ENCODE peak calls at places on chromosomes 2 and 18, in six cellular contexts. H is trophoblast cell, B is IMR-90, U is H9, O is H1, I is mesenchymal stem cell. V is an unnamed sample.
A peak's percentile ranks its signal among the peaks of the same experiment; 100 is the strongest.

GRCh38 chr18:53862921-53863320 is 361.5 kb downstream of the MBD2 start:
- DNase-seq in H (no peak), B (no peak), U (no peak), O (no peak), I (no peak), V (no peak)

GRCh38 chr2:144137705-144138428 is 382.1 kb downstream of the ZEB2 start:
- DNase-seq in H (peak; percentile 3), B (peak; percentile 84), U (no peak), O (no peak), I (peak; percentile 81), V (peak; percentile 32)

GRCh38 chr2:231379266-231380215 is 16.0 kb upstream of the B3GNT7 start:
- DNase-seq in H (peak; percentile 89), B (no peak), U (no peak), O (no peak), I (no peak), V (no peak)

GRCh38 chr18:53747761-53748160 is 476.7 kb downstream of the MBD2 start:
- DNase-seq in H (no peak), B (no peak), U (no peak), O (no peak), I (no peak), V (no peak)

GRCh38 chr2:232133078-232133477 is 171.6 kb downstream of the DIS3L2 start:
- DNase-seq in H (peak; percentile 5), B (no peak), U (no peak), O (no peak), I (peak; percentile 10), V (no peak)

GRCh38 chr18:14085770-14086458 is 46.3 kb downstream of the ZNF519 start:
- DNase-seq in H (no peak), B (no peak), U (no peak), O (no peak), I (no peak), V (no peak)

GRCh38 chr2:29212009-29212408 is 96.8 kb downstream of the CLIP4 start:
- DNase-seq in H (peak; percentile 44), B (no peak), U (peak; percentile 29), O (no peak), I (peak; percentile 14), V (no peak)

GRCh38 chr2:60100034-60100433 is 453.4 kb downstream of the BCL11A start:
- DNase-seq in H (no peak), B (no peak), U (no peak), O (no peak), I (no peak), V (no peak)

GRCh38 chr2:68252407-68253210 is at the start of gene PPP3R1:
- DNase-seq in H (peak; percentile 94), B (peak; percentile 96), U (peak; percentile 96), O (peak; percentile 84), I (peak; percentile 96), V (peak; percentile 91)

GRCh38 chr2:218397502-218398436 is 1.9 kb upstream of the CTDSP1 start:
- DNase-seq in H (peak; percentile 99), B (peak; percentile 60), U (peak; percentile 66), O (no peak), I (peak; percentile 91), V (peak; percentile 23)

GRCh38 chr2:45009303-45009927 is at the start of gene SIX2:
- DNase-seq in H (peak; percentile 73), B (peak; percentile 72), U (peak; percentile 98), O (peak; percentile 93), I (peak; percentile 78), V (peak; percentile 98)

GRCh38 chr2:35741556-35741955 is 614.0 kb upstream of the CRIM1 start:
- DNase-seq in H (peak; percentile 12), B (no peak), U (no peak), O (no peak), I (peak; percentile 33), V (no peak)
- H4K91ac ChIP-seq in H (no peak overlapping the region), B (no peak overlapping the region), U (no peak overlapping the region), O (no peak overlapping the region), I (no peak overlapping the region), V (no peak overlapping the region)

GRCh38 chr2:159285433-159285832 is 1.1 kb downstream of the WDSUB1 start:
- DNase-seq in H (no peak), B (no peak), U (no peak), O (no peak), I (no peak), V (no peak)

GRCh38 chr2:159283529-159283928 is 3.0 kb downstream of the WDSUB1 start:
- DNase-seq in H (no peak), B (no peak), U (no peak), O (no peak), I (no peak), V (no peak)

GRCh38 chr2:159287733-159288132 is 1.2 kb upstream of the WDSUB1 start:
- DNase-seq in H (no peak), B (no peak), U (no peak), O (no peak), I (no peak), V (no peak)

GRCh38 chr2:159285929-159286708 is at the start of gene WDSUB1:
- DNase-seq in H (peak; percentile 58), B (peak; percentile 71), U (peak; percentile 74), O (no peak), I (peak; percentile 86), V (peak; percentile 50)

DNA sequence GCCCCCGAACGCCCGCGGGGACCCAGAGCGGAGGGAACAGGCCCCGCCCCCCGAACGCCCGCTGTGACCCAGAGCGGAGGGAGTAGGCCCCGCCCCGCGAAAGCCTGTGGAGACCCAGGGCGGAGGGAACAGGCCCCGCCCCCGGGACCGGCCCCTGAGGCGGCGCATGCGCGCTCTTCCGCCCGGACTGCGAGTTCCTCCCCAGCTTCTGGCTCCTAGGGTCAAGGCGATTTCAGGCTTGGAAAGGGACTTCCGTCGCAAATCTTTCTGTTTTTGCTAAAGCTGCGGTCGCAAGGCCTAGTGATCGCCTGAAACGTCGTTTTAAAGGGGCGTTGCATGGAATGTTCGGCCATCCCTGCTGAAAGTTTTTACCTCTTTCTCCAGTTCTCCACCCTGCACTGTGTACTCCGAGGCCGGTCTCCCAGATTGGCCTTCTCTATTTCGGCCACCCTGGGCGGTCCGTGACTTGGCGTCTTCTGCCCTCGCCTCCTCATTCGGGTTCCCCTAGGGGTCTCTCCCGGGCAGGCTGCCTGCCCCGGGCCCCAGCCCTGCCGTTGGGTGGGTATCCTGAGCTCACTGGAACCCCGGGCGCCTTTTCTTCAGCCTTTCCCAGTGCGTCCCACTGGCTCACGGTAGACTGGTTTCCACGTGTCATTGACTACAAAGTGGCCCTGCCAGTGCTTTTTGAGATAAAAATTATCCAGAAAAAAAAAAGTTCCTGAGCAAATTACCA is 372 bp upstream of the WDSUB1 start:
- DNase-seq in H (peak; percentile 100), B (peak; percentile 89), U (peak; percentile 97), O (peak; percentile 95), I (peak; percentile 95), V (peak; percentile 97)
- H3K4me1 ChIP-seq in H (peaks cover 4% of the 10 kb centered on the region), B (peaks cover 5% of the 10 kb centered on the region), U (no peaks in the 10 kb centered on the region), O (no peaks in the 10 kb centered on the region), I (peaks cover 4% of the 10 kb centered on the region), V (no peaks in the 10 kb centered on the region)

GRCh38 chr2:101551489-101551888 is 76.6 kb upstream of the RFX8 start:
- DNase-seq in H (no peak), B (no peak), U (no peak), O (no peak), I (no peak), V (no peak)
- H2AFZ ChIP-seq in H (no peak overlapping the region), B (no peak overlapping the region), U (no peak overlapping the region), O (no peak overlapping the region), I (no peak overlapping the region), V (no peak overlapping the region)

DNA sequence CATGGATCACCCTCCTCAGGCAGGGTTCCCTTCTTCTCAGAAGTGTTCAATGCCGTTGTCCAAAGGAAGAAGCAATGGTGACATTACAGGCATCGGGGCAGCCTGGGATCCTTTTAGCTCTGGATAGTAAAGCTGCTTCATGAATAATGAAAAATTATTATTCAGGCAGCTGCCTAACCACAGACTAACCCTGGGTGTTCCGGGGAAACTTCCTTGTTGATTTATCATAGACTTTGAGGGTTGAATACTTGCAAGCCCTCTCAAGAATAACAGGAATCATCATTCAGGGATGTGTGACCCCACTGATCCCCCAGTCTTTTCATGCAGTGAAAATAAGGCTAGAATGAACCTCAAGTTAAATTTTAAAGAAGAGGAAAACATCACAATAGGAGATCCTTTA is 419.4 kb downstream of the MEIS1 start:
- DNase-seq in H (no peak), B (peak; percentile 62), U (no peak), O (no peak), I (no peak), V (no peak)
- H4K91ac ChIP-seq in H (no peak overlapping the region), B (peak overlapping the region; percentile 46), U (no peak overlapping the region), O (no peak overlapping the region), I (no peak overlapping the region), V (no peak overlapping the region)

GRCh38 chr2:174585111-174585510 is 12.5 kb downstream of the WIPF1 start:
- DNase-seq in H (no peak), B (peak; percentile 54), U (no peak), O (no peak), I (peak; percentile 69), V (no peak)
- H3K4me1 ChIP-seq in H (peaks cover 25% of the 10 kb centered on the region), B (peaks cover 20% of the 10 kb centered on the region), U (peaks cover 13% of the 10 kb centered on the region), O (peaks cover 2% of the 10 kb centered on the region), I (peaks cover 7% of the 10 kb centered on the region), V (peaks cover 10% of the 10 kb centered on the region)

GRCh38 chr2:45342-46130 is 769 bp downstream of the FAM110C start:
- DNase-seq in H (no peak), B (no peak), U (peak; percentile 37), O (no peak), I (no peak), V (no peak)
- H2AFZ ChIP-seq in H (peak overlapping the region; percentile 94), B (no peak overlapping the region), U (no peak overlapping the region), O (no peak overlapping the region), I (no peak overlapping the region), V (peak overlapping the region; percentile 90)

GRCh38 chr2:10909996-10910341 is 1.8 kb upstream of the KCNF1 start:
- DNase-seq in H (no peak), B (no peak), U (peak; percentile 25), O (no peak), I (no peak), V (no peak)
- H4K91ac ChIP-seq in H (no peak overlapping the region), B (no peak overlapping the region), U (no peak overlapping the region), O (no peak overlapping the region), I (no peak overlapping the region), V (no peak overlapping the region)

GRCh38 chr2:86193901-86194567 is 1.2 kb downstream of the IMMT start:
- DNase-seq in H (peak; percentile 36), B (no peak), U (no peak), O (no peak), I (peak; percentile 48), V (no peak)
- H3K4me1 ChIP-seq in H (peaks cover 5% of the 10 kb centered on the region), B (peaks cover 6% of the 10 kb centered on the region), U (no peaks in the 10 kb centered on the region), O (no peaks in the 10 kb centered on the region), I (peaks cover 9% of the 10 kb centered on the region), V (peaks cover 5% of the 10 kb centered on the region)

DNA sequence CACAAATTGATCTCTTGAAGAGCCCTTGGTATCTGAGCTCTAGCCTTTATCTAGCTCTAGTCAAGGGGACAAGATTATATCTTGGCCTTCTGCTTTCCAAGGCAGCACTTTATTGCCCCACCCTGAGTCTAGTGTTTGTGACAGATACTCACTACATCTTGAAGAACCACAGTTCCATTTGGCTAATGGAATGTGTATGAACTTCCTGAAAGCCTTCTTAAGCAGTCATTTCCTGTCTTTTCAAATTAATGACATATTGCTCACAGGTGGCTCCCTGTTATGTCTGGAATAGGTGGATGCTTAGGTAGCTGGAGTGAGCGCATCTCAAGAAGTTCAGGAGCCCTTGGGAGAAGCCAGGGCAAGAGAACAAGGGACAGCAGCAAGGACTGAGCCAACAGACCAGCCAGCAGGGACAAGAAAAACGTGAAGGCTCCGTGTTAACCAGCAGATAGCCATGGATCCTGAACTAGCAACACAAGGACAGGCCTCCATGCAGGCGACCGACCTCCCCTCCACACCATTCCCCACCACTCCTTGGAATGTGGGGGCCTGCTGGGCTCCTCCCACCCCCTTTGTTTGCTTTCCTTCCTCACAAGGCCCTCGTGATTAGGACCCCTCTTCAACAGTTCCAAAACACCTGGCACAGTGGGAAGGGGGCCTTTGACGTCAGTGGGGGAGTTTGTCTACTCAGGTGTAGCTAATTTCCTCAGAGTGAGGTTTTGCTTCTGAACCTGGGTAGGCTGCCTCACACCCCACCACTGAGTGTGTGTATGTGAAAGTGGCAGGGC is 37.6 kb downstream of the SLC14A2 start:
- DNase-seq in H (no peak), B (peak; percentile 31), U (no peak), O (no peak), I (peak; percentile 10), V (no peak)
- H2AFZ ChIP-seq in H (no peak overlapping the region), B (no peak overlapping the region), U (no peak overlapping the region), O (peak overlapping the region; percentile 58), I (no peak overlapping the region), V (no peak overlapping the region)